ENCODE peak calls at places on chromosomes 1 and 21, in four cellular contexts. L is K562, Z is H1, Q is HepG2. G is an unnamed sample.

GRCh38 chr1:194705123-194705522 is 1518.7 kb upstream of the B3GALT2 start:
- DNase-seq in L (no peak), Z (no peak), Q (no peak), G (no peak)

GRCh38 chr21:38242036-38242435 is 14.8 kb upstream of the KCNJ15 start:
- DNase-seq in L (no peak), Z (no peak), Q (no peak), G (no peak)

GRCh38 chr1:153546796-153547559 is 1.4 kb upstream of the S100A4 start:
- DNase-seq in L (no peak), Z (no peak), Q (no peak), G (no peak)

GRCh38 chr1:205593532-205593931 is 38.3 kb downstream of the ELK4 start:
- DNase-seq in L (no peak), Z (peak), Q (no peak), G (no peak)

GRCh38 chr1:8176279-8176678 is 141.6 kb upstream of the SLC45A1 start:
- DNase-seq in L (no peak), Z (no peak), Q (no peak), G (no peak)

GRCh38 chr1:63704443-63704842 is 69.4 kb upstream of the ROR1 start:
- DNase-seq in L (no peak), Z (no peak), Q (no peak), G (no peak)

GRCh38 chr21:44793269-44794030 is 8.2 kb downstream of the UBE2G2 start:
- DNase-seq in L (peak), Z (peak), Q (peak), G (peak)

GRCh38 chr1:246760426-246761347 is 36.5 kb downstream of the SCCPDH start:
- DNase-seq in L (no peak), Z (no peak), Q (no peak), G (no peak)

GRCh38 chr1:201406831-201407406 is 7.8 kb upstream of the LAD1 start:
- DNase-seq in L (no peak), Z (no peak), Q (peak), G (no peak)

GRCh38 chr1:93442276-93442675 is 5.6 kb upstream of the FNBP1L start:
- DNase-seq in L (peak), Z (no peak), Q (no peak), G (no peak)

GRCh38 chr1:177975588-177976495 is 6.0 kb upstream of the SEC16B start:
- DNase-seq in L (no peak), Z (no peak), Q (no peak), G (no peak)

GRCh38 chr1:183457449-183457848 is 14.8 kb upstream of the SMG7 start:
- DNase-seq in L (no peak), Z (no peak), Q (no peak), G (no peak)

GRCh38 chr1:244273845-244274619 is 177.7 kb downstream of the ADSS2 start:
- DNase-seq in L (peak), Z (no peak), Q (no peak), G (peak)

GRCh38 chr21:43877936-43878575 is 13.0 kb downstream of the AGPAT3 start:
- DNase-seq in L (no peak), Z (no peak), Q (no peak), G (no peak)

GRCh38 chr1:221392453-221392852 is 349.4 kb downstream of the DUSP10 start:
- DNase-seq in L (no peak), Z (no peak), Q (no peak), G (no peak)

GRCh38 chr1:8089535-8090228 is 63.6 kb upstream of the ERRFI1 start:
- DNase-seq in L (no peak), Z (no peak), Q (no peak), G (no peak)

GRCh38 chr21:37273911-37274690 is 7.0 kb upstream of the VPS26C start:
- DNase-seq in L (no peak), Z (no peak), Q (no peak), G (no peak)

GRCh38 chr1:200042437-200043329 is 15.2 kb downstream of the NR5A2 start:
- DNase-seq in L (no peak), Z (no peak), Q (no peak), G (no peak)

GRCh38 chr1:209643295-209644020 is 8.8 kb downstream of the LAMB3 start:
- DNase-seq in L (no peak), Z (no peak), Q (no peak), G (no peak)

GRCh38 chr1:235625340-235625739 is 24.2 kb downstream of the GNG4 start:
- DNase-seq in L (no peak), Z (no peak), Q (no peak), G (no peak)

GRCh38 chr1:56452027-56453011 is 127.0 kb downstream of the PLPP3 start:
- DNase-seq in L (no peak), Z (no peak), Q (no peak), G (no peak)

GRCh38 chr1:31476891-31477846 is 64.2 kb downstream of the SERINC2 start:
- DNase-seq in L (no peak), Z (no peak), Q (no peak), G (no peak)

GRCh38 chr21:41437754-41438153 is 11.7 kb downstream of the MX1 start:
- DNase-seq in L (no peak), Z (no peak), Q (no peak), G (no peak)

GRCh38 chr1:237115035-237115434 is 73.1 kb downstream of the RYR2 start:
- DNase-seq in L (peak), Z (peak), Q (no peak), G (no peak)

GRCh38 chr1:67850611-67851075 is 17.4 kb upstream of the GNG12 start:
- DNase-seq in L (peak), Z (no peak), Q (no peak), G (peak)

GRCh38 chr1:172654535-172654934 is 4.4 kb upstream of the FASLG start:
- DNase-seq in L (peak), Z (no peak), Q (no peak), G (no peak)

GRCh38 chr1:205963352-205963751 is 20.1 kb upstream of the SLC26A9 start:
- DNase-seq in L (no peak), Z (no peak), Q (no peak), G (no peak)

GRCh38 chr1:204834329-204834728 is 36.3 kb upstream of the NFASC start:
- DNase-seq in L (no peak), Z (no peak), Q (no peak), G (no peak)

GRCh38 chr1:150579955-150580642 is 689 bp upstream of the MCL1 start:
- DNase-seq in L (no peak), Z (no peak), Q (no peak), G (no peak)

GRCh38 chr1:51131185-51131584 is 29.2 kb downstream of the C1orf185 start:
- DNase-seq in L (no peak), Z (no peak), Q (no peak), G (no peak)

GRCh38 chr1:25247024-25247828 is at the start of gene RSRP1:
- DNase-seq in L (peak), Z (peak), Q (peak), G (peak)

GRCh38 chr1:7432102-7432895 is 338.8 kb upstream of the VAMP3 start:
- DNase-seq in L (no peak), Z (no peak), Q (no peak), G (no peak)

GRCh38 chr1:94925561-94926364 is 1.1 kb downstream of the CNN3 start:
- DNase-seq in L (no peak), Z (peak), Q (peak), G (peak)

GRCh38 chr1:107919953-107920352 is 45.0 kb downstream of the VAV3 start:
- DNase-seq in L (no peak), Z (no peak), Q (no peak), G (no peak)

GRCh38 chr1:22636927-22637326 is 499 bp downstream of the C1QA start:
- DNase-seq in L (no peak), Z (no peak), Q (no peak), G (no peak)

GRCh38 chr1:55445416-55445815 is 230.3 kb upstream of the USP24 start:
- DNase-seq in L (no peak), Z (no peak), Q (no peak), G (no peak)
- TF ChIP-seq FOSL1 in L (no peak), Z (no peak), Q (no peak), G (no peak)

GRCh38 chr1:160618763-160619274 is 28.0 kb downstream of the SLAMF1 start:
- DNase-seq in L (peak), Z (no peak), Q (no peak), G (peak)
- TF ChIP-seq FOSL1 in L (no peak), Z (no peak), Q (no peak), G (no peak)

GRCh38 chr1:239812580-239812979 is 279.1 kb upstream of the FMN2 start:
- DNase-seq in L (no peak), Z (no peak), Q (no peak), G (no peak)

GRCh38 chr1:239811211-239811902 is 280.3 kb upstream of the FMN2 start:
- DNase-seq in L (no peak), Z (no peak), Q (no peak), G (no peak)

GRCh38 chr1:239815074-239815473 is 276.6 kb upstream of the FMN2 start:
- DNase-seq in L (no peak), Z (no peak), Q (no peak), G (no peak)

GRCh38 chr1:239816090-239816812 is 275.4 kb upstream of the FMN2 start:
- DNase-seq in L (no peak), Z (no peak), Q (peak), G (no peak)

DNA sequence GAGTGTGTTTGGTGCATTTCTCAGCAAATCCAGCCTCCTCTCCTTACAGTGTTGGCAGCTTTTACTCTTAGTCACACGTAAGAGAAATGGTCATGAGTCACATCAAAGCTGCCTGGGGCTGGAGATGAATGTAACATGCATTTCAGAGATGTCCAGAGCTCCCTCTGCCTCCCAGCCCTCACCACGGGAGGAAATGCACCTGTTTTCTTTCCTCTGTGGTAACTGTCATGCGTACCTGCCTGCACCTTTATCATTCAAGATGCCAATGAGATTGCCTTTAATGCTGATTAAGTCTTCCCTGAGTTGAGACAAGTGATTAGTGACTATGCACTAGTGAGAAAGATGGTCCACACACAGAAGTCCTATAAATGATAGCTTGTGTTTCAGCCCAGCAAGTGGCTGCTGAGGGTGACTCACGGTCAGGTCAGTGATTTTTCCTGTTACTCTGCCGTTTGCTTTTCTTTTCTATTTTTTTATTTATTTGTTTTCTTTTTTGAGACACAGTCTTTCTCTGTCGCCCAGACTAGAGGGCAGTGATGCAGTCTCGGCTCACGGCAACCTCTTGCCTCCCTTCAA is 277.3 kb upstream of the FMN2 start:
- DNase-seq in L (no peak), Z (no peak), Q (peak), G (no peak)
- TF ChIP-seq FOSL1 in L (no peak), Z (no peak), Q (no peak), G (no peak)

DNA sequence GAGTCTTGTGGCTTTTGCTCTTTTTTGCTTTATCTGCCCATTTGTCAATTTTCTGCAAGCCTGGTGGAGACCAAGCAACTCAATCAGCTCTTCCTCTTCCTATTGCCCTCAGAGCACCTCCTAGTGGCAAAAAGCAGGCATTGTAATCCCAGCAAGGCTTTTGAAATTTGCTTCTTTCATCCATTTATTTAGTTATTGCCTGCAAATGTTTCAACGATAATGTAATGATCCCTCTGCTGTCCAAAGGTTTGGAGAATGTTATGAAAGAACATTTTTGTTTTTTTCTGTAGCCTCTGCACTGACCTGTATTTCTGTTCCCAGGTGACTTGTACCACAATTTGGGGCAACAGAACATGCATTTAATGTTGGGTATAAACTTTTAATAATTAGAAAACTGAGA is 127.8 kb downstream of the GABPA start:
- DNase-seq in L (peak), Z (no peak), Q (peak), G (peak)
- TF ChIP-seq FOSL1 in L (no peak), Z (no peak), Q (no peak), G (no peak)

DNA sequence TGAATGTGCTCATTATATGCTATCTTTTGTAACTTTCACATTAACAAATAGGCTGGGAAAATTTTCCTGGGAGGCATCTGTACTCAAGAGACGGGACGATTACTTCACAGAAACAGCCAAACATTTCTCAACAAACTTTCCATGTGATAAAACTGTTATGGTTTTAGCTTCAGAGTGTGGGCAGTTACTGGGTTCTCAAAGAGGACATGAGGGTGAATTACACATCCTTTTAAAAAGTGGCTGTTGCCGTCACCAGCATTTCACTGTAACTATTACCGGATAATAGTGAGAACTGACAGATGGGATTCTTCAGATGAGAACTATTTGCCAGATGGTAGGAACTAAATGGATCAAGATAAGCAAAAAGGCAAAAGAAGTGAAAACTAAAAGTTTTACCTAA is 109.1 kb downstream of the APP start:
- DNase-seq in L (no peak), Z (no peak), Q (no peak), G (no peak)
- TF ChIP-seq FOSL1 in L (no peak), Z (no peak), Q (no peak), G (no peak)

DNA sequence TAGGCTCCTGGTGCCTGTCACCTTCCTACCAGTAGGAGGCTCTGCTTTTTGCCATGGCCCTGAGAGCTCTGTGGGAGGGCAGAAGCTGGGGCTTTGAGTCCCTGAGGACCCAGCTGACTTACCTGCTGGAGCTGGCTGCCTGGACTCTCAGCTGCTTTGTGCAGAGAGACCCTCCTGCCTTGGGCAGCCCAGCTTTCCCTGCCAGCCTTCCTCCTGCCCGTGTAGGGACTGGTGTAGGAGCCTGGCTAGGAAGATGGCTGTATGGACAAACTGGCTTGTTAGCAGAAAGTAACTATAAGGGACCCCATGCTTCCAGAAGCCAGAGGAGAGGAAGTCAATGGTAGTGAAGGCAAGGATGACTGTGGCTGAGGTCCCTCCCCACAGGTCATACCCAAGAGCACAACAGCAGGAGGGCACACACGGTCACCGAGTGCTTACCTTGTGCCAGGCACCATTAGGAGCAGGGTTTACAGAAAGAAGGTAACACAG is 9.7 kb upstream of the CELSR2 start:
- DNase-seq in L (peak), Z (peak), Q (peak), G (no peak)
- TF ChIP-seq FOSL1 in L (no peak), Z (no peak), Q (no peak), G (no peak)

DNA sequence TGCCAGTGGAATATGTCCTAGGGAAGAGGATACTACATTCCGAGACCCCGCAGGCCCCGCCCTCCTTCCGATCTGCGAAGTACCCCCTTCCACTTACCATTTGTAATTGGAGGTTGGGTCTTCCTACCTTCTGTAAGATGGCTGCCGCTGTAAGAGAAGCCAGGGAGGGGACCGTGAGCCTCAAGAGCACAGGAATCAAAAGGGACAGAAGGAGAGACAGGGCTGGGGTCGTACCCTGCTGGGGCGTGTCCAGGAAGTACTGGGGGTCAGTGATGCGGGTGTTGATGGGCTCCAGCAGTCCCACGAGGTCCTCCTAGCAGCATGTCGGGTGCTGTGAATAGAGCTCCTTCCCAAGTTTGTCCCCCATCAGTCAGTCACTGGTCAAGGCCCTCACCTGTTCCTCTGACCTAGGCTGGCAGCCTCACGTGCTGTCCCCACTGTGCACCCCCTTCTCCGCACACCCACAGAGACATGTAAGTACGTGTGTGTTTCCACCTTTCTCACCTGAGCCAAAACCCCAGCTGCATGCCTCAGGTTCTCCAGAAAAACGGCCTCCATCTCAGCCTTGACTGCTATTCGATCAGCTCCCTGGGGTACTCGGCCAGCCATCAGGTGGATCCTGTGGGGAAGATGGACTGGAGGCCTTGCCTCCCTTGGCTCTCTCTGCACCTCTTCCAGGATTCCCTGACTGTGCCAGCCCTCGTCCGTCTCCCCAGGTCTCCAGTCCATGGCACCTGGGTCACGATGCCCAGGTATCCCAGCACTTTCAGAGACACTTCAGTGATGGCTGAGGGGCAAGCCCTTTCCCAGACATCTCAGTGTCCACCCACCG is 1.8 kb downstream of the HYI start:
- DNase-seq in L (no peak), Z (no peak), Q (no peak), G (no peak)
- TF ChIP-seq FOSL1 in L (no peak), Z (no peak), Q (no peak), G (no peak)

DNA sequence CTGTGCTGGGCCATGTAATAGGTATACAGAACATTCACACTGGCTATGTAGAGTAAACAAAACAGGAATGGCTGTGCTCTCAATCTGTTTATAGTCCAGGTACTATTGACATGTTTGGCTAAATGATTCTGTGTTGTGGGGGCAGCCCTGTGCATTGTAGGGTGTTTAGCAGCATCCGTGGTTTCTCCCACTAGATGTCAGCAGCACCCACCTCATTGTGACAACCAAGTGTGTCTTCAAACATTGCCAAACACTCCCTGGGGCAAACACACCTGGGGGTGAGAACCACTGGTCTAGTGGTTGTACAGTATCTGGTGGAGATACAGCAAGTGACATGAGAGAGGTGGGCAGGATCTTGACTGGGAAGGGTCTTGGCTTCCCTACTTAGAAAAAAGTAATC is 80.4 kb upstream of the SPATA6 start:
- DNase-seq in L (peak), Z (peak), Q (peak), G (peak)
- TF ChIP-seq FOSL1 in L (no peak), Z (no peak), Q (no peak), G (no peak)

GRCh38 chr1:223820515-223820858 is 25.3 kb downstream of the TP53BP2 start:
- DNase-seq in L (no peak), Z (no peak), Q (no peak), G (no peak)
- TF ChIP-seq FOSL1 in L (no peak), Z (no peak), Q (no peak), G (no peak)